ENCODE peak calls at places on chromosomes 7 and 10, in six cellular contexts. D is H1, U is suprapubic skin, V is endothelial cell of umbilical vein, L is SK-N-SH, C is spleen. Y is an unnamed sample.

GRCh38 chr10:70674560-70675495 is 2.5 kb downstream of the ADAMTS14 start:
- DNase-seq in D (no peak), U (no peak), V (no peak), L (no peak), C (no peak), Y (no peak)

GRCh38 chr10:42551582-42552187 is 86.7 kb downstream of the ZNF33B start:
- DNase-seq in D (no peak), U (no peak), V (no peak), L (no peak), C (peak; percentile 80), Y (no peak)

GRCh38 chr7:32479574-32480200 is 10.5 kb downstream of the LSM5 start:
- DNase-seq in D (peak; percentile 55), U (no peak), V (peak; percentile 44), L (peak; percentile 66), C (no peak), Y (peak; percentile 49)

GRCh38 chr7:95535647-95536046 is 49.9 kb downstream of the ASB4 start:
- DNase-seq in D (no peak), U (no peak), V (no peak), L (no peak), C (no peak), Y (no peak)

GRCh38 chr7:130491841-130492518 is at the start of gene MEST:
- DNase-seq in D (peak; percentile 59), U (no peak), V (peak; percentile 21), L (peak; percentile 80), C (peak; percentile 78), Y (no peak)

GRCh38 chr10:100824886-100825285 is 79.5 kb downstream of the PAX2 start:
- DNase-seq in D (no peak), U (no peak), V (no peak), L (no peak), C (no peak), Y (no peak)

GRCh38 chr7:140209866-140210609 is 33.3 kb upstream of the KDM7A start:
- DNase-seq in D (no peak), U (no peak), V (no peak), L (no peak), C (peak; percentile 91), Y (no peak)

GRCh38 chr7:13829914-13830603 is 159.4 kb downstream of the ETV1 start:
- DNase-seq in D (no peak), U (no peak), V (peak; percentile 47), L (no peak), C (no peak), Y (no peak)

GRCh38 chr7:144516729-144517128 is 113.2 kb upstream of the NOBOX start:
- DNase-seq in D (no peak), U (no peak), V (no peak), L (no peak), C (no peak), Y (no peak)

GRCh38 chr10:44261710-44262455 is 123.0 kb downstream of the CXCL12 start:
- DNase-seq in D (no peak), U (no peak), V (no peak), L (peak; percentile 55), C (no peak), Y (no peak)

GRCh38 chr10:129369566-129369965 is 97.5 kb upstream of the MGMT start:
- DNase-seq in D (no peak), U (no peak), V (no peak), L (peak; percentile 31), C (peak; percentile 62), Y (no peak)

GRCh38 chr10:27535312-27535711 is 31.2 kb downstream of the RAB18 start:
- DNase-seq in D (no peak), U (no peak), V (no peak), L (no peak), C (no peak), Y (no peak)

GRCh38 chr7:119197872-119198527 is 973.5 kb downstream of the ANKRD7 start:
- DNase-seq in D (peak; percentile 67), U (no peak), V (peak; percentile 12), L (peak; percentile 36), C (no peak), Y (peak; percentile 29)

GRCh38 chr10:70832852-70833542 is 17.2 kb downstream of the SGPL1 start:
- DNase-seq in D (no peak), U (no peak), V (peak; percentile 80), L (no peak), C (no peak), Y (no peak)

GRCh38 chr7:129285195-129285594 is 60.4 kb downstream of the AHCYL2 start:
- DNase-seq in D (no peak), U (no peak), V (no peak), L (no peak), C (no peak), Y (no peak)

GRCh38 chr7:30731619-30732018 is 20.3 kb upstream of the INMT start:
- DNase-seq in D (no peak), U (no peak), V (no peak), L (peak; percentile 60), C (no peak), Y (no peak)

GRCh38 chr10:4790045-4790444 is 36.0 kb upstream of the AKR1E2 start:
- DNase-seq in D (no peak), U (no peak), V (no peak), L (no peak), C (no peak), Y (no peak)

GRCh38 chr10:126950401-126951105 is 45.3 kb downstream of the DOCK1 start:
- DNase-seq in D (no peak), U (peak; percentile 29), V (no peak), L (no peak), C (no peak), Y (no peak)

GRCh38 chr10:126945351-126946035 is 40.3 kb downstream of the DOCK1 start:
- DNase-seq in D (no peak), U (peak; percentile 57), V (no peak), L (no peak), C (no peak), Y (no peak)

GRCh38 chr10:126946746-126947145 is 41.5 kb downstream of the DOCK1 start:
- DNase-seq in D (no peak), U (peak; percentile 66), V (no peak), L (no peak), C (no peak), Y (no peak)

GRCh38 chr10:126949161-126949503 is 43.9 kb downstream of the DOCK1 start:
- DNase-seq in D (no peak), U (peak; percentile 29), V (no peak), L (no peak), C (no peak), Y (no peak)

GRCh38 chr10:126948355-126949160 is 43.3 kb downstream of the DOCK1 start:
- DNase-seq in D (no peak), U (peak; percentile 61), V (no peak), L (no peak), C (peak; percentile 27), Y (no peak)
- TF ChIP-seq POLR2AphosphoS5 in D (no peak), U (no peak), V (no peak), L (no peak), C (no peak), Y (no peak)

GRCh38 chr7:5690931-5691461 is 90.5 kb downstream of the RNF216 start:
- DNase-seq in D (no peak), U (no peak), V (no peak), L (no peak), C (no peak), Y (no peak)
- TF ChIP-seq POLR2AphosphoS5 in D (no peak), U (no peak), V (no peak), L (no peak), C (no peak), Y (no peak)

DNA sequence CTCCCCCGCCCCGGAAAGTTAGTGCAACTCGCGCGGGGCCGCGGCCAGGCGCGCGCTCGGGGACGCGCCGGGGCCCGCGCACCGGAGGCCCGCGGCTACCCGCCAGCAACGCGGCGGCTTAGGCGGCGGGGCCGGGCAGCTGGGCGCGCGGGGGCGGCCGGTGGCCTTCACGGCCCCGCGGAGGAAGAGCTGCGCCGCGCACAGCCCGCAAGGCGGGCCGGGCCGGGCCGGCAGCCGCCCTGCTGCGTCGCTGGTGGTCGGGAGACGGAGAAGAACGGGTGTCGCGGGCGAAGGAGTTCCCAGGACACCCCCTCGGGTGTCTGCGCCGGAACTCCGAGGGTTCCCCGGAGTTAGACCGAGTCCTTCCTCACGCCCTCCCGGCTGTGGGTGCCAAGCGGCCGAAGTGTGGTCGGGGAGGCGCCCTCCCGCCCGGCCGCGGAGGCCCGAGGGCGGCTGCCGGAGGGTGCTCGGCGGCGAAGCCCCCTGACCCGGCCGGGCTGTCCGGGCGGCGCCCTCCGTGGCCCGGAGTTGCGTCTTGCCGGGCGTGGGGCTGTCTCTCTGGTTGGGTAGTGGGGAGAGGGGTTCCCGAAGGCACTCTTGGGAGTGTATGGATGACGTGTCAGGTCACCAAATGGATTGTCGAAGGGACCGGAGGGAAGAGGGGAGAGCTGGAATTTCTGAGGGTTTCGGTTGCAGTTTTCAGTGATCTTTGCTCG is 584 bp downstream of the ST7 start:
- DNase-seq in D (peak; percentile 74), U (peak; percentile 79), V (peak; percentile 80), L (peak; percentile 92), C (peak; percentile 90), Y (peak; percentile 43)
- TF ChIP-seq POLR2AphosphoS5 in D (peak; percentile 70), U (no peak), V (peak; percentile 22), L (peak; percentile 60), C (peak; percentile 45), Y (no peak)

DNA sequence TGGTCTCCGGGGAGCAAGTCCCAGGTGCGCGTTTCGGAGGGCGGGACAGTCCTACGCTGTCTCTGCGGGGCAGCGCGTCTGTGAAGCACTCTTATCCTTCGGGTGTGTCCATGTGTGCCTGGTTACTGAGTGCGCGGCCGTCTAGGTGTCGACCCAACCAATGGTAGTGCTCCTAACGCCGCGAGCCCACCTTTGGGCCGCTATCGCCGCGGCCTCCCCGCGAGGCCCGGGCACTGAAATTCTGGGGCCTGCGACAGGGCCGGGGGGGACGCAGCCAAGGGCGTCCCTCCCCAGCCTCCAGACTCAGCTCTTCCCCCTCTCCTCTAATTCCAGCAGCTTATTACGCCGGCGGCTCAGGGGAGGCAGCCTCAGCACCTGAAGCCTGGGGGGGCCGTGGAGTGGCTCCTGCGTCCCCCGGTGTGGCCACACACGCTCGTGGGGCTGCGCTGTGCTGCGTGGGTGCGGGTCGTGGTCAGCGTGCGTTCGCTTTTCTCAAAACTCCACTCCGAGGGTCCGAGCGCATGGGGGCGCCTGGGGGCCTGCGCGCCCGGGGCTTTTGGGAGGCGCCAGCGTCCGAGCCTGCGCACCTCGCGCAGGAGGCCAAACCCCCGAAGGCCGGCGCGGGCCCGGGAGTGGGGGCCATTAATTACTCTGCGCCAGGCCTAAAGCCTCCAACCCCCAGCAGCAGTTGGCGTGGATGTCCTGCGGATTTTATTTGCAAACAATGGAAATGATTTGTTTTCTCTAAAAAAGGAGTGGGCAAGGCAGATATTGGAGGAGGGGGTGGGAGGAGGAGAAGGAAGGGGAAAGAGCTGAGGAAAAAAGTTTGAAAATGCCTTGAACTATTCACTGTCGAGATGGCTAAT is 3.0 kb upstream of the ZNF503 start:
- DNase-seq in D (peak; percentile 65), U (peak; percentile 86), V (no peak), L (peak; percentile 68), C (no peak), Y (no peak)
- TF ChIP-seq POLR2AphosphoS5 in D (no peak), U (no peak), V (no peak), L (peak; percentile 2), C (no peak), Y (no peak)

Y was measured in HCT116.